ENCODE peak calls at places on chromosome 15, in five cellular contexts. B is NCI-H1092 treated with DMSO at 0.1 percent for 48 hours, M is renal cortical epithelial cell, K is AG09319, W is globus pallidus. F is an unnamed sample.

GRCh38 chr15:62887113-62887570 is 155.4 kb upstream of the TPM1 start:
- DNase-seq in B (no peak), M (no peak), K (no peak), W (peak), F (no peak)

GRCh38 chr15:70062321-70062956 is 35.3 kb downstream of the TLE3 start:
- DNase-seq in B (peak), M (peak), K (peak), W (peak), F (peak)

GRCh38 chr15:86653344-86654192 is 573.9 kb downstream of the AGBL1 start:
- DNase-seq in B (no peak), M (no peak), K (no peak), W (no peak), F (no peak)

GRCh38 chr15:46312133-46312740 is 677.4 kb downstream of the SQOR start:
- DNase-seq in B (peak), M (peak), K (peak), W (peak), F (peak)

GRCh38 chr15:58574612-58575011 is 142.8 kb downstream of the LIPC start:
- DNase-seq in B (no peak), M (peak), K (no peak), W (no peak), F (no peak)

GRCh38 chr15:34271493-34271892 is 46.7 kb downstream of the EMC4 start:
- DNase-seq in B (no peak), M (peak), K (peak), W (no peak), F (no peak)

GRCh38 chr15:66523926-66524325 is 18.8 kb downstream of the ZWILCH start:
- DNase-seq in B (no peak), M (no peak), K (no peak), W (no peak), F (no peak)

GRCh38 chr15:98386594-98386993 is 261.7 kb upstream of the IGF1R start:
- DNase-seq in B (no peak), M (no peak), K (no peak), W (no peak), F (no peak)

GRCh38 chr15:67307156-67307555 is 52.6 kb downstream of the IQCH start:
- DNase-seq in B (no peak), M (no peak), K (no peak), W (no peak), F (no peak)

GRCh38 chr15:55255714-55256113 is 33.9 kb downstream of the RAB27A start:
- DNase-seq in B (no peak), M (no peak), K (no peak), W (no peak), F (no peak)

GRCh38 chr15:89085289-89085906 is 2.9 kb upstream of the ABHD2 start:
- DNase-seq in B (no peak), M (no peak), K (no peak), W (no peak), F (no peak)

GRCh38 chr15:61720197-61720596 is 340.1 kb downstream of the VPS13C start:
- DNase-seq in B (no peak), M (no peak), K (no peak), W (no peak), F (no peak)

GRCh38 chr15:100438570-100438969 is 90.2 kb downstream of the CERS3 start:
- DNase-seq in B (peak), M (peak), K (no peak), W (peak), F (peak)

GRCh38 chr15:50390549-50391264 is 33.5 kb upstream of the USP8 start:
- DNase-seq in B (no peak), M (no peak), K (no peak), W (peak), F (no peak)

GRCh38 chr15:80404719-80405553 is 754 bp downstream of the ARNT2 start:
- DNase-seq in B (peak), M (no peak), K (no peak), W (peak), F (no peak)

GRCh38 chr15:29538110-29538509 is 268.5 kb upstream of the NSMCE3 start:
- DNase-seq in B (no peak), M (peak), K (no peak), W (no peak), F (no peak)

GRCh38 chr15:91227062-91227461 is 127.0 kb downstream of the SV2B start:
- DNase-seq in B (no peak), M (no peak), K (no peak), W (no peak), F (peak)

GRCh38 chr15:27865323-27865922 is 233.7 kb downstream of the OCA2 start:
- DNase-seq in B (no peak), M (no peak), K (no peak), W (no peak), F (no peak)

GRCh38 chr15:68608206-68608843 is 29.5 kb downstream of the CORO2B start:
- DNase-seq in B (no peak), M (peak), K (no peak), W (peak), F (no peak)

GRCh38 chr15:51227967-51228783 is 110.2 kb downstream of the CYP19A1 start:
- DNase-seq in B (no peak), M (peak), K (peak), W (peak), F (no peak)

GRCh38 chr15:79358069-79358468 is 47.2 kb downstream of the TMED3 start:
- DNase-seq in B (no peak), M (no peak), K (no peak), W (no peak), F (no peak)

GRCh38 chr15:89361451-89362202 is 27.0 kb upstream of the POLG start:
- DNase-seq in B (no peak), M (peak), K (peak), W (peak), F (peak)

GRCh38 chr15:69288531-69289311 is 10.0 kb upstream of the PAQR5 start:
- DNase-seq in B (no peak), M (no peak), K (no peak), W (no peak), F (no peak)

GRCh38 chr15:100016632-100017031 is 283.4 kb upstream of the LYSMD4 start:
- DNase-seq in B (no peak), M (no peak), K (no peak), W (no peak), F (no peak)

GRCh38 chr15:55827204-55827603 is 84.3 kb upstream of the PRTG start:
- DNase-seq in B (no peak), M (no peak), K (no peak), W (no peak), F (no peak)

GRCh38 chr15:96468036-96468435 is 137.5 kb downstream of the NR2F2 start:
- DNase-seq in B (no peak), M (no peak), K (no peak), W (no peak), F (no peak)

GRCh38 chr15:74896316-74896715 is 6.5 kb downstream of the MPI start:
- DNase-seq in B (no peak), M (no peak), K (no peak), W (no peak), F (no peak)

GRCh38 chr15:31328425-31328998 is 1.9 kb downstream of the KLF13 start:
- DNase-seq in B (no peak), M (no peak), K (no peak), W (no peak), F (no peak)

F was measured in NCI-H2081.